ENCODE peak calls at places on chromosomes 16 and 17, in nine cellular contexts. U is esophagus muscularis mucosa, L is prostate gland, M is A549, X is IMR-90, S is uterus, B is stomach, F is tibial nerve, V is testis. Q is an unnamed sample. For H3K4me1, the result is how much of the 10 kb centered on the place peaks cover.

GRCh38 chr16:46757339-46758050 is 9.4 kb upstream of the MYLK3 start:
- DNase-seq in U (no peak), L (peak), M (no peak), X (peak), S (no peak), B (peak), F (no peak), V (no peak), Q (no peak)

GRCh38 chr17:51298508-51299371 is 38.4 kb downstream of the UTP18 start:
- DNase-seq in U (no peak), L (no peak), M (peak), X (peak), S (no peak), B (no peak), F (no peak), V (no peak), Q (peak)

GRCh38 chr16:27325736-27326135 is 12.0 kb downstream of the IL4R start:
- DNase-seq in U (no peak), L (no peak), M (no peak), X (no peak), S (no peak), B (no peak), F (no peak), V (no peak), Q (no peak)

GRCh38 chr17:67912656-67913055 is 83.6 kb downstream of the C17orf58 start:
- DNase-seq in U (no peak), L (no peak), M (no peak), X (no peak), S (no peak), B (no peak), F (no peak), V (no peak), Q (no peak)

GRCh38 chr17:40717776-40718175 is 14.2 kb upstream of the KRT24 start:
- DNase-seq in U (no peak), L (no peak), M (no peak), X (no peak), S (no peak), B (no peak), F (no peak), V (no peak), Q (no peak)

GRCh38 chr17:77470800-77471733 is 330.3 kb downstream of the SEC14L1 start:
- DNase-seq in U (no peak), L (no peak), M (peak), X (peak), S (peak), B (no peak), F (no peak), V (no peak), Q (no peak)

GRCh38 chr17:56891751-56892150 is 22.1 kb downstream of the TRIM25 start:
- DNase-seq in U (no peak), L (no peak), M (no peak), X (no peak), S (no peak), B (peak), F (no peak), V (peak), Q (peak)

GRCh38 chr16:71226229-71227141 is 4.0 kb downstream of the HYDIN start:
- DNase-seq in U (no peak), L (no peak), M (no peak), X (no peak), S (no peak), B (no peak), F (no peak), V (no peak), Q (no peak)

GRCh38 chr16:12539185-12539929 is 264.3 kb downstream of the CPPED1 start:
- DNase-seq in U (no peak), L (no peak), M (no peak), X (peak), S (no peak), B (no peak), F (no peak), V (no peak), Q (no peak)

GRCh38 chr16:31177136-31177535 is 2.8 kb upstream of the FUS start:
- DNase-seq in U (no peak), L (no peak), M (no peak), X (peak), S (no peak), B (no peak), F (no peak), V (no peak), Q (no peak)

GRCh38 chr17:40122944-40123810 is 1.4 kb downstream of the MSL1 start:
- DNase-seq in U (no peak), L (peak), M (peak), X (peak), S (peak), B (no peak), F (no peak), V (peak), Q (peak)

GRCh38 chr17:63568563-63568962 is 18.3 kb downstream of the DCAF7 start:
- DNase-seq in U (no peak), L (no peak), M (no peak), X (no peak), S (no peak), B (no peak), F (no peak), V (no peak), Q (no peak)

GRCh38 chr16:23981429-23982399 is 145.9 kb downstream of the PRKCB start:
- DNase-seq in U (no peak), L (no peak), M (no peak), X (no peak), S (no peak), B (no peak), F (no peak), V (no peak), Q (no peak)

GRCh38 chr16:47486856-47487255 is 25.7 kb downstream of the PHKB start:
- DNase-seq in U (no peak), L (no peak), M (no peak), X (no peak), S (no peak), B (no peak), F (no peak), V (no peak), Q (no peak)

GRCh38 chr17:60079401-60079861 is 710 bp upstream of the HEATR6 start:
- DNase-seq in U (no peak), L (no peak), M (peak), X (no peak), S (no peak), B (no peak), F (no peak), V (no peak), Q (no peak)

GRCh38 chr16:88910284-88911147 is 44.1 kb upstream of the PABPN1L start:
- DNase-seq in U (no peak), L (no peak), M (no peak), X (no peak), S (no peak), B (no peak), F (no peak), V (no peak), Q (no peak)

GRCh38 chr16:25413962-25414361 is 156.3 kb upstream of the ZKSCAN2 start:
- DNase-seq in U (no peak), L (no peak), M (no peak), X (no peak), S (no peak), B (no peak), F (no peak), V (no peak), Q (no peak)

GRCh38 chr17:48618366-48618896 is 3.3 kb upstream of the HOXB8 start:
- DNase-seq in U (peak), L (peak), M (peak), X (peak), S (peak), B (peak), F (peak), V (peak), Q (peak)

GRCh38 chr17:76917829-76918228 is 49.6 kb downstream of the MGAT5B start:
- DNase-seq in U (no peak), L (no peak), M (no peak), X (no peak), S (no peak), B (no peak), F (no peak), V (peak), Q (no peak)

GRCh38 chr16:58348986-58349385 is 43.3 kb upstream of the GINS3 start:
- DNase-seq in U (no peak), L (no peak), M (no peak), X (no peak), S (no peak), B (no peak), F (no peak), V (no peak), Q (no peak)

GRCh38 chr17:39080416-39081179 is 70.8 kb downstream of the PLXDC1 start:
- DNase-seq in U (no peak), L (no peak), M (no peak), X (peak), S (peak), B (no peak), F (no peak), V (no peak), Q (peak)

GRCh38 chr17:63222655-63223054 is 223.5 kb downstream of the CYB561 start:
- DNase-seq in U (no peak), L (no peak), M (no peak), X (peak), S (no peak), B (no peak), F (no peak), V (no peak), Q (no peak)

GRCh38 chr17:42623732-42624596 is 14.5 kb downstream of the TUBG1 start:
- DNase-seq in U (no peak), L (peak), M (peak), X (peak), S (no peak), B (peak), F (no peak), V (no peak), Q (no peak)

GRCh38 chr16:84825896-84826557 is 6.2 kb downstream of the CRISPLD2 start:
- DNase-seq in U (no peak), L (no peak), M (no peak), X (peak), S (no peak), B (no peak), F (no peak), V (no peak), Q (no peak)

GRCh38 chr16:49181812-49182211 is 99.8 kb downstream of the CBLN1 start:
- DNase-seq in U (no peak), L (no peak), M (no peak), X (no peak), S (no peak), B (no peak), F (no peak), V (no peak), Q (no peak)

GRCh38 chr16:78836802-78837489 is 737.5 kb downstream of the WWOX start:
- DNase-seq in U (no peak), L (no peak), M (no peak), X (no peak), S (no peak), B (no peak), F (no peak), V (no peak), Q (no peak)

GRCh38 chr17:41464682-41465081 is 2.5 kb downstream of the KRT32 start:
- DNase-seq in U (no peak), L (peak), M (peak), X (peak), S (peak), B (peak), F (peak), V (peak), Q (peak)

GRCh38 chr16:51818342-51818944 is 667.4 kb upstream of the SALL1 start:
- DNase-seq in U (no peak), L (peak), M (no peak), X (peak), S (no peak), B (peak), F (no peak), V (peak), Q (peak)

GRCh38 chr17:8192070-8192815 is 2.3 kb upstream of the BORCS6 start:
- DNase-seq in U (peak), L (peak), M (peak), X (peak), S (peak), B (peak), F (peak), V (peak), Q (peak)

GRCh38 chr17:81994593-81995462 is 17.4 kb downstream of the ASPSCR1 start:
- DNase-seq in U (no peak), L (no peak), M (no peak), X (no peak), S (no peak), B (peak), F (no peak), V (no peak), Q (peak)

GRCh38 chr17:81993726-81994592 is 16.5 kb downstream of the ASPSCR1 start:
- DNase-seq in U (no peak), L (no peak), M (no peak), X (no peak), S (no peak), B (no peak), F (no peak), V (no peak), Q (no peak)

GRCh38 chr17:81996757-81997441 is 19.5 kb downstream of the ASPSCR1 start:
- DNase-seq in U (no peak), L (no peak), M (no peak), X (no peak), S (no peak), B (no peak), F (no peak), V (no peak), Q (no peak)

GRCh38 chr17:81996232-81996756 is 18.9 kb downstream of the ASPSCR1 start:
- DNase-seq in U (no peak), L (no peak), M (no peak), X (no peak), S (no peak), B (no peak), F (no peak), V (no peak), Q (no peak)

DNA sequence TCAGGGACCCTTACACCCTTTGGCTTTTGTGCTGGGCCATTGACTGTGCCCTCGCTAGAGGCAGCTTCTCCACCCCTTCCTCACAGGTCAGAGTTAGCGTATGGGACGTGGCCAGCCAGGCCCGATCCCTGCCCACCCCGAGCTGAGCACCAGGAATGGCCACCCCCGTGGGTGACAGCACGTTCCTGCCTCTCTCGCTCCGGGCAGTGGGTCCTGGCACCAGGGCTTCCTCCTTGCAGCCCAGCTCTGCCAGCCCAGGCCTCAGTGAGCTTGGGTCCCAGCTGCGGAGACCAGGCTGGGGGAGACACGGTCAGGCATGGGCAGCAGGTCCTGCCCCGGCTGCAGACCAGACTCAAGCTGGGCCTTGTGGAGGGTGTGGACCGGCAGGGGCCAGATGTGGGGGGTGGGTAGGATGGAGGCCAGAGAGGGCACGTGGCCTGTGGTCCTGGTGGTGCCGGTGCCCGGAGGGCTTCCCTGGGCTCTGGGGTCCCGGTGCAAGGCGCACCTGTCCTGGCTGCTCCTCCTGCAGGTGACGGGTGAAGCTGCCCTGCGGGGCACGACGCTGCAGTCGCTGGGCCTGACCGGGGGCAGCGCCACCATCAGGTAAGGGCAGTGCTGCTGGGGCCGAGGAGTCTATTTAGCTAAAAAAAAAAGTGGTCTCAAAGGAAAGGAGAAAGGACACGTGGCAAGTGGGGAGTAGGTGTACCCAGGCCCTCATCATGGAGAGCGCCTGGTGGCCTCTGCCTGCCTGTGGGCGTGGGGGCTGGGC is 18.2 kb downstream of the ASPSCR1 start:
- DNase-seq in U (no peak), L (no peak), M (no peak), X (no peak), S (no peak), B (no peak), F (no peak), V (no peak), Q (no peak)
- TF ChIP-seq POLR2A in U (no peak), L (no peak), M (no peak), X (no peak), S (no peak), B (no peak), F (no peak), V (no peak), Q (no peak)

GRCh38 chr16:73017321-73017720 is 30.6 kb downstream of the ZFHX3 start:
- DNase-seq in U (no peak), L (no peak), M (no peak), X (no peak), S (no peak), B (peak), F (no peak), V (no peak), Q (peak)
- H3K4me1 ChIP-seq in U (under half), L (under half), M (half or more), X (under half), S (under half), B (under half), F (under half), V (under half), Q (half or more)

GRCh38 chr16:75626806-75627205 is 3.7 kb upstream of the ADAT1 start:
- DNase-seq in U (no peak), L (no peak), M (no peak), X (no peak), S (no peak), B (no peak), F (no peak), V (no peak), Q (no peak)

GRCh38 chr16:75620326-75621169 is 2.5 kb downstream of the ADAT1 start:
- DNase-seq in U (no peak), L (no peak), M (no peak), X (no peak), S (no peak), B (peak), F (no peak), V (no peak), Q (no peak)

GRCh38 chr16:75621170-75621477 is 2.0 kb downstream of the ADAT1 start:
- DNase-seq in U (no peak), L (no peak), M (peak), X (peak), S (no peak), B (no peak), F (no peak), V (no peak), Q (no peak)

GRCh38 chr16:75624921-75625334 is 1.8 kb upstream of the ADAT1 start:
- DNase-seq in U (no peak), L (no peak), M (peak), X (peak), S (no peak), B (no peak), F (no peak), V (no peak), Q (no peak)

GRCh38 chr16:75622762-75623605 is at the start of gene ADAT1:
- DNase-seq in U (peak), L (peak), M (peak), X (peak), S (peak), B (peak), F (peak), V (peak), Q (peak)
- TF ChIP-seq POLR2A in U (peak), L (peak), M (peak), X (peak), S (peak), B (peak), F (peak), V (peak), Q (peak)

GRCh38 chr16:853981-854807 is 53.7 kb upstream of the GNG13 start:
- DNase-seq in U (no peak), L (no peak), M (no peak), X (no peak), S (no peak), B (no peak), F (no peak), V (no peak), Q (no peak)
- H3K4me1 ChIP-seq in U (under half), L (under half), M (under half), X (under half), S (under half), B (under half), F (under half), V (under half), Q (under half)

DNA sequence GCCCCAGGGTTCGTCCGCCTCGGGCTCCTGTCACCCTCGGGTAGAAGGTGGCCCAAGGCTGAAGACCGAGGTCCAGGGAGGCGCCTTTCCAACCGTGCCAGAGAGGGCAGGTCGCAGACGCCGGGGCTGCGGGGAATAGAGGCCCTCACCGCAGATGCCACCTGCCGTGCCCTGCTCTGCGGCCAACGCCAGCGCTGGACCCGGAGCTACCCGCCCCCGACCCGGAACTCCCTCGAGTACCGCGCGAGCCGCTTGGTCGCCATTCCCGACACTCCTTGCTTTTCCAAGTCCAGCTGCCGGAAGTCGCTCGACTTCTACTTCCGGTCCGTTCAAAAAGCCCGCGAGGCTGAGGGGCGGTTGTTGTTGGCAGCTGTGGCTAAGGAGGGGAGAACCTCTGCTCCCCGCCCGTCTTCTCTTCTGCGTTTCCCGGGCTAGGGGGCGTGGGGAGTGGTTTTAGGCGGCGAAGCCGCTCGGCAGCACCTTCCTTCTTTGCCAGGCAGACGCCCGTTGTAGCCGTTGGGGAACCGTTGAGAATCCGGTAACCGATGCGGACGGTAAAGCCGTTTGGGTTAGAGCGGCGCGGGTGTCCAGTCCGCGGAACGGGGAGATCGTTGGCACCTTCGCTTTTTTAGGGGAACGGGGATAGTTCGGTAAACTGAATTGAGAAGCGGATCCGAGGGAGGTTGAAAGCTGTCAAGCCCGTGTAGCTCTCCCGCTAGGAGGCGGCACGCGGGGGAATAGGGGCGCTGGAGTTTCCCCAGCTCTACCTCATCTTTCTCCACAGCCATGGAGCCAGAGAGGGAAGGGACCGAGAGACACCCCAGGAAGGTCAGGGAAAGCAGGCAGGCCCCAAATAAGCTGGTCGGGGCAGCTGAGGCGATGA is at the start of the genes ERI2 and REXO5:
- DNase-seq in U (peak), L (peak), M (peak), X (peak), S (peak), B (peak), F (peak), V (peak), Q (peak)
- TF ChIP-seq POLR2A in U (no peak), L (peak), M (peak), X (peak), S (peak), B (peak), F (no peak), V (no peak), Q (no peak)